ENCODE peak calls at places on chromosomes 12 and 14, in ten cellular contexts. M is GDM1, D is NT2/D1, G is neural crest cell, K is GM23248, X is hepatic stellate cell, N is T-cell, A is RCC 7860, P is activated gamma-delta T cell treated with Interleukin-2 at 50 U/mL for 16 hours, U is iris pigment epithelial cell. V is an unnamed sample.

GRCh38 chr14:23445773-23446172 is 10.3 kb upstream of the MYH7 start:
- DNase-seq in M (no peak), D (no peak), G (no peak), K (no peak), X (no peak), N (no peak), A (no peak), P (no peak), U (no peak), V (no peak)

GRCh38 chr14:89534896-89535615 is 118.0 kb upstream of the FOXN3 start:
- DNase-seq in M (no peak), D (no peak), G (no peak), K (peak; percentile 23), X (peak; percentile 45), N (no peak), A (no peak), P (no peak), U (peak; percentile 84), V (peak; percentile 58)

GRCh38 chr14:35682802-35683201 is 126.3 kb downstream of the RALGAPA1 start:
- DNase-seq in M (no peak), D (no peak), G (no peak), K (no peak), X (no peak), N (no peak), A (no peak), P (no peak), U (peak; percentile 63), V (no peak)

GRCh38 chr12:68609955-68610434 is 704 bp upstream of the RAP1B start:
- DNase-seq in M (no peak), D (no peak), G (no peak), K (peak; percentile 63), X (no peak), N (no peak), A (no peak), P (no peak), U (peak; percentile 36), V (peak; percentile 53)

GRCh38 chr14:55574988-55575387 is 5.0 kb upstream of the KTN1 start:
- DNase-seq in M (no peak), D (no peak), G (no peak), K (no peak), X (no peak), N (no peak), A (no peak), P (no peak), U (no peak), V (no peak)

GRCh38 chr14:73700325-73700724 is 13.9 kb downstream of the PNMA1 start:
- DNase-seq in M (no peak), D (no peak), G (no peak), K (no peak), X (no peak), N (no peak), A (peak; percentile 46), P (no peak), U (no peak), V (no peak)

GRCh38 chr14:104030958-104031357 is 54.5 kb upstream of the ASPG start:
- DNase-seq in M (no peak), D (no peak), G (no peak), K (no peak), X (no peak), N (no peak), A (no peak), P (no peak), U (no peak), V (no peak)

GRCh38 chr12:96749978-96750377 is 157.1 kb upstream of the NEDD1 start:
- DNase-seq in M (no peak), D (peak; percentile 9), G (no peak), K (no peak), X (no peak), N (no peak), A (no peak), P (no peak), U (no peak), V (no peak)

GRCh38 chr14:75182820-75183219 is 6.4 kb upstream of the TMED10 start:
- DNase-seq in M (no peak), D (no peak), G (no peak), K (peak; percentile 80), X (peak; percentile 57), N (no peak), A (no peak), P (no peak), U (peak; percentile 81), V (peak; percentile 87)

GRCh38 chr14:65972891-65973290 is 513.3 kb upstream of the CCDC196 start:
- DNase-seq in M (no peak), D (no peak), G (no peak), K (peak; percentile 82), X (peak; percentile 11), N (no peak), A (no peak), P (no peak), U (peak; percentile 46), V (peak; percentile 65)

GRCh38 chr14:103716091-103716801 is 636 bp downstream of the ZFYVE21 start:
- DNase-seq in M (no peak), D (no peak), G (no peak), K (peak; percentile 75), X (peak; percentile 73), N (no peak), A (no peak), P (no peak), U (peak; percentile 34), V (no peak)

GRCh38 chr14:75252254-75252837 is 26.3 kb upstream of the FOS start:
- DNase-seq in M (no peak), D (no peak), G (no peak), K (no peak), X (no peak), N (no peak), A (no peak), P (no peak), U (no peak), V (no peak)